ENCODE peak calls at places on chromosome 11, in four cellular contexts. S, U, R and V are unnamed samples.

GRCh38 chr11:57276857-57277505 is 39.9 kb upstream of the APLNR start:
- DNase-seq in R (no peak), S (no peak), U (no peak), V (no peak)

GRCh38 chr11:110580571-110580970 is 131.7 kb downstream of the ARHGAP20 start:
- DNase-seq in R (no peak), U (no peak), S (no peak), V (no peak)

GRCh38 chr11:18312663-18313420 is 9.1 kb downstream of the HPS5 start:
- DNase-seq in R (no peak), U (no peak), S (no peak), V (no peak)

GRCh38 chr11:70456921-70457532 is 58.7 kb downstream of the CTTN start:
- DNase-seq in U (no peak), R (no peak), S (peak; percentile 17), V (no peak)

GRCh38 chr11:9347100-9347499 is 32.7 kb upstream of the TMEM41B start:
- DNase-seq in S (peak; percentile 61), R (peak; percentile 70), U (no peak), V (no peak)

GRCh38 chr11:47348131-47348802 is 4.2 kb downstream of the MYBPC3 start:
- DNase-seq in R (no peak), U (no peak), S (no peak), V (no peak)

GRCh38 chr11:108498046-108498815 is at the start of gene POGLUT3:
- DNase-seq in S (peak; percentile 86), R (peak; percentile 68), U (peak; percentile 45), V (no peak)

GRCh38 chr11:108203075-108203474 is 19.4 kb downstream of the NPAT start:
- DNase-seq in S (no peak), U (no peak), R (no peak), V (no peak)

GRCh38 chr11:69818243-69819108 is 740 bp downstream of the FGF3 start:
- DNase-seq in R (no peak), S (peak; percentile 78), U (no peak), V (no peak)

GRCh38 chr11:98625526-98625925 is 395.2 kb upstream of the CNTN5 start:
- DNase-seq in S (no peak), R (no peak), U (no peak), V (no peak)

GRCh38 chr11:120337133-120337895 is 1.1 kb downstream of the ARHGEF12 start:
- DNase-seq in R (peak; percentile 57), S (no peak), U (peak; percentile 49), V (no peak)

GRCh38 chr11:249062-249461 is 12.3 kb downstream of the PSMD13 start:
- DNase-seq in S (no peak), U (no peak), R (no peak), V (no peak)

GRCh38 chr11:123381817-123382554 is 48.1 kb upstream of the GRAMD1B start:
- DNase-seq in U (no peak), S (no peak), R (no peak), V (no peak)

GRCh38 chr11:85647604-85648299 is at the start of gene TMEM126A:
- DNase-seq in U (peak; percentile 82), R (peak; percentile 98), S (peak; percentile 98), V (peak; percentile 95)

GRCh38 chr11:116702772-116703360 is 69.9 kb downstream of the BUD13 start:
- DNase-seq in S (peak; percentile 74), U (no peak), R (peak; percentile 41), V (peak; percentile 9)

GRCh38 chr11:1714908-1715885 is 18.2 kb downstream of the KRTAP5-6 start:
- DNase-seq in U (no peak), R (no peak), S (no peak), V (no peak)

GRCh38 chr11:74138572-74138971 is 32.2 kb downstream of the C2CD3 start:
- DNase-seq in S (no peak), U (peak; percentile 26), R (peak; percentile 83), V (no peak)

GRCh38 chr11:104061851-104062521 is 25.5 kb downstream of the DDI1 start:
- DNase-seq in U (no peak), R (no peak), S (no peak), V (no peak)

GRCh38 chr11:82750643-82751139 is 17.0 kb upstream of the FAM181B start:
- DNase-seq in S (peak; percentile 78), R (peak; percentile 88), U (no peak), V (no peak)

GRCh38 chr11:111913997-111914396 is 1.5 kb downstream of the HSPB2 start:
- DNase-seq in R (no peak), S (no peak), U (peak; percentile 55), V (no peak)

GRCh38 chr11:37026326-37026725 is 428.3 kb upstream of the RAG2 start:
- DNase-seq in R (peak; percentile 77), U (no peak), S (no peak), V (no peak)

GRCh38 chr11:30889116-30889765 is 303.1 kb upstream of the MPPED2 start:
- DNase-seq in U (no peak), S (no peak), R (peak; percentile 2), V (no peak)

GRCh38 chr11:134858783-134859480 is 446.9 kb upstream of the B3GAT1 start:
- DNase-seq in U (no peak), S (peak; percentile 33), R (no peak), V (no peak)

GRCh38 chr11:59221438-59221837 is 8.7 kb upstream of the MPEG1 start:
- DNase-seq in U (no peak), S (no peak), R (no peak), V (no peak)

GRCh38 chr11:87114093-87114492 is 76.4 kb downstream of the TMEM135 start:
- DNase-seq in S (no peak), U (no peak), R (no peak), V (no peak)

DNA sequence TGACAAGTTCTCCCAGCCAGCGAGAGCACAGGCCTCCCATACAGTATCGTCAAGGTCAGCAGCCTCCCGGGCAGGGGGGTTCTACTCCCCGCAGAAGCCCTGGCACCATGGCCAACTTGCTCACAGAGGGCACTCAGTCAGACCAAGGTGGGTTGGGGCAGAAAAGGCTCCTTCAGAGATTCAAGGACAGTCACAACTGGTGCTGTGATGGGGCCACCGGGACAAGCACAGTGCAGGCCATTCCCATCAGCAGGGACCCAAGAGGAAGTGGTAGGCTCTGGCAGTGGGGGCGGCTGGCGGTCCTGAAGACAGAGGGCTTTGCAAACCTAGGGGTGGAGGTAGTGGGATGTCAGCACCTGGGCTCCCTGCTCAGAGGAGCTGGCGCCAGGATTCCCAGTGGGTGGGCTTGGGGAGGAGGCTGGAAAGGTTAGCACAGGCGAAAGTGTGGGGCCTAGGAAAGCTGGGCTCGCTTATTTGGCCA is 5.3 kb upstream of the NEAT1 start:
- DNase-seq in R (peak; percentile 56), S (peak; percentile 81), U (peak; percentile 61), V (no peak)
- H3K4me1 ChIP-seq in R (peaks cover 29% of the 10 kb centered on the region), S (peaks cover 23% of the 10 kb centered on the region), U (no peaks in the 10 kb centered on the region), V (peaks cover 32% of the 10 kb centered on the region)

DNA sequence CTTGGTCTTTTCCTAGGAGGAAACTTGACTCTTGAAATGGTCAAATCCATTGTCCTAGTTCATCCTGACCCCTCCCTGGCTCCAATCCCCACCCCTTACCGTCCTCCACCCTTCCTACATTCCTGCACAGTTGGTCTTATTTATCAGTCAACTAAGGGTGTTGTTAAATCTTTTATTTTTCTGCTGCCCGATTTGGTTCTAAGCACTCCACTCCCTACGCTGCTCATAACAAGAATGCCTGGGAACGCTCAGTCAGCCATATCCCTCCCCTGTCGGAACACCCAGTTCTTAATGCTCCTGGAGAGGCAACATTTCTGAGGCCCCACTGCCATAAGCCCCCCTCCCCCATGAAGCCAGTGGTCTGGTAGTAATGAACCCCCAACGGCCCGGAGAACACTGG is 9.7 kb downstream of the EHF start:
- DNase-seq in U (no peak), S (no peak), R (no peak), V (no peak)
- H3K27ac ChIP-seq in U (no peak overlapping the region), S (no peak overlapping the region), R (no peak overlapping the region), V (no peak overlapping the region)

DNA sequence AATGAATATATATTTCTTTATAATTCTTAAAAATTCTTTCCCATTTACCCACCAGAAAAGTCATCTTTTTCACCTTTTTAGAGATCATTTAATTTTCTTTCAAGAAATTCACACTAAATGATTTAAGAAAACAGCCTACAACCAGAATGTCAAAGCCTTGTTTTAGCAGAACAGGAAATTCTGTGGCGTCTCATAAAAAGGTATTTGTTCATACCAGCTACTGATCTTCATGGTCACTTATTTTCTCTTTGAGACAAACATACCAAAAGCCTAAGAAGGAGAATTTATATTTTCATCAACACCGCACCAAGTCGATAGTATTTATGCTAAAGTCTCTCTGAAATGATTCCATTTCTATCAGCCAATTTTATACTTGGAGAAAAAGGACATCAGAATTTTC is 105.3 kb downstream of the ETS1 start:
- DNase-seq in R (no peak), U (no peak), S (no peak), V (no peak)
- H3K4me1 ChIP-seq in R (peaks cover 3% of the 10 kb centered on the region), U (no peaks in the 10 kb centered on the region), S (no peaks in the 10 kb centered on the region), V (no peaks in the 10 kb centered on the region)

GRCh38 chr11:90243534-90243933 is 20.7 kb upstream of the CHORDC1 start:
- DNase-seq in S (no peak), U (no peak), R (peak; percentile 20), V (no peak)
- H3K27ac ChIP-seq in S (no peak overlapping the region), U (no peak overlapping the region), R (no peak overlapping the region), V (no peak overlapping the region)

GRCh38 chr11:44834846-44835245 is 108.1 kb downstream of the TSPAN18 start:
- DNase-seq in U (no peak), S (peak; percentile 46), R (no peak), V (no peak)
- H3K4me1 ChIP-seq in U (no peaks in the 10 kb centered on the region), S (peaks cover 35% of the 10 kb centered on the region), R (peaks cover 14% of the 10 kb centered on the region), V (no peaks in the 10 kb centered on the region)

GRCh38 chr11:62573006-62573591 is 592 bp downstream of the EEF1G start:
- DNase-seq in R (peak; percentile 35), S (no peak), U (no peak), V (no peak)

GRCh38 chr11:62575837-62576236 is 2.1 kb upstream of the EEF1G start:
- DNase-seq in U (no peak), S (no peak), R (no peak), V (no peak)

GRCh38 chr11:62573592-62574362 is at the start of gene EEF1G:
- DNase-seq in R (peak; percentile 100), S (peak; percentile 100), U (peak; percentile 99), V (peak; percentile 100)

GRCh38 chr11:62575156-62575555 is 1.5 kb upstream of the EEF1G start:
- DNase-seq in S (no peak), U (no peak), R (no peak), V (no peak)

GRCh38 chr11:62574363-62575057 is 819 bp upstream of the EEF1G start:
- DNase-seq in S (peak; percentile 54), U (peak; percentile 64), R (no peak), V (no peak)
- H3K27ac ChIP-seq in S (peak overlapping the region; percentile 62), U (peak overlapping the region; percentile 99), R (peak overlapping the region; percentile 52), V (peak overlapping the region; percentile 89)